ENCODE peak calls at places on chromosomes 4 and X, in nine cellular contexts. Z, C, U, A, X, R, V, S and J are unnamed samples.

GRCh38 chr4:53558061-53558801 is 33.1 kb downstream of the LNX1 start:
- DNase-seq in Z (no peak), C (no peak), U (no peak), A (no peak), X (no peak), R (no peak), V (no peak), S (peak; percentile 6), J (no peak)

GRCh38 chrX:23783569-23784486 is 855 bp downstream of the SAT1 start:
- DNase-seq in Z (no peak), C (peak; percentile 29), U (no peak), A (no peak), X (no peak), R (no peak), V (no peak), S (no peak), J (no peak)

GRCh38 chr4:189202869-189203271 is 737.8 kb upstream of the FRG1 start:
- DNase-seq in Z (no peak), C (no peak), U (no peak), A (no peak), X (no peak), R (no peak), V (no peak), S (no peak), J (no peak)

GRCh38 chrX:45952030-45952429 is 593.2 kb downstream of the ZNF674 start:
- DNase-seq in Z (no peak), C (no peak), U (no peak), A (no peak), X (no peak), R (no peak), V (no peak), S (no peak), J (no peak)

GRCh38 chrX:115690554-115691216 is 129.7 kb downstream of the PLS3 start:
- DNase-seq in Z (peak; percentile 37), C (peak; percentile 36), U (no peak), A (peak; percentile 35), X (peak; percentile 57), R (peak; percentile 70), V (peak; percentile 80), S (peak; percentile 91), J (no peak)

GRCh38 chrX:43940811-43941210 is 32.4 kb downstream of the NDP start:
- DNase-seq in Z (no peak), C (no peak), U (no peak), A (no peak), X (peak; percentile 42), R (no peak), V (no peak), S (no peak), J (no peak)

GRCh38 chr4:1310031-1310795 is 20.5 kb downstream of the MAEA start:
- DNase-seq in Z (no peak), C (no peak), U (no peak), A (no peak), X (no peak), R (no peak), V (no peak), S (no peak), J (no peak)

GRCh38 chr4:81214518-81215218 is 354 bp downstream of the PRKG2 start:
- DNase-seq in Z (no peak), C (no peak), U (no peak), A (peak; percentile 19), X (no peak), R (peak; percentile 29), V (no peak), S (peak; percentile 74), J (no peak)

GRCh38 chr4:53713767-53714166 is 122.5 kb upstream of the LNX1 start:
- DNase-seq in Z (no peak), C (no peak), U (no peak), A (no peak), X (no peak), R (no peak), V (no peak), S (no peak), J (no peak)

GRCh38 chr4:163165217-163166017 is 1.3 kb downstream of the NAF1 start:
- DNase-seq in Z (no peak), C (no peak), U (no peak), A (no peak), X (no peak), R (no peak), V (no peak), S (no peak), J (no peak)

GRCh38 chrX:150269613-150270254 is 93.4 kb upstream of the MAMLD1 start:
- DNase-seq in Z (no peak), C (no peak), U (no peak), A (no peak), X (no peak), R (no peak), V (no peak), S (no peak), J (no peak)

GRCh38 chrX:152905081-152905420 is 7.2 kb downstream of the ZNF185 start:
- DNase-seq in Z (no peak), C (no peak), U (no peak), A (no peak), X (no peak), R (no peak), V (no peak), S (no peak), J (no peak)

GRCh38 chr4:160353548-160353947 is 1250.7 kb downstream of the RAPGEF2 start:
- DNase-seq in Z (no peak), C (no peak), U (no peak), A (no peak), X (no peak), R (no peak), V (no peak), S (no peak), J (no peak)

GRCh38 chrX:150239946-150240642 is 123.0 kb upstream of the MAMLD1 start:
- DNase-seq in Z (no peak), C (no peak), U (no peak), A (no peak), X (no peak), R (no peak), V (no peak), S (no peak), J (no peak)

GRCh38 chr4:83197555-83198235 is 83.2 kb upstream of the PLAC8 start:
- DNase-seq in Z (no peak), C (no peak), U (no peak), A (peak; percentile 80), X (no peak), R (no peak), V (no peak), S (no peak), J (no peak)

GRCh38 chr4:38020386-38020785 is 60.2 kb downstream of the PTTG2 start:
- DNase-seq in Z (no peak), C (no peak), U (no peak), A (no peak), X (no peak), R (no peak), V (no peak), S (no peak), J (no peak)

GRCh38 chr4:141102367-141102766 is 30.9 kb downstream of the RNF150 start:
- DNase-seq in Z (no peak), C (no peak), U (no peak), A (no peak), X (no peak), R (no peak), V (no peak), S (no peak), J (no peak)

GRCh38 chr4:73815145-73815544 is 21.3 kb upstream of the CXCL6 start:
- DNase-seq in Z (no peak), C (no peak), U (no peak), A (no peak), X (no peak), R (no peak), V (no peak), S (no peak), J (no peak)

GRCh38 chrX:131675596-131676194 is 131.8 kb downstream of the OR13H1 start:
- DNase-seq in Z (peak; percentile 7), C (no peak), U (no peak), A (no peak), X (no peak), R (peak; percentile 3), V (no peak), S (peak; percentile 39), J (peak; percentile 7)

GRCh38 chr4:7062816-7063215 is 5.0 kb downstream of the GRPEL1 start:
- DNase-seq in Z (no peak), C (no peak), U (no peak), A (no peak), X (no peak), R (no peak), V (no peak), S (no peak), J (no peak)
- H3K27ac ChIP-seq in Z (no peak overlapping the region), C (no peak overlapping the region), U (no peak overlapping the region), A (no peak overlapping the region), X (no peak overlapping the region), R (no peak overlapping the region), V (no peak overlapping the region), S (no peak overlapping the region), J (no peak overlapping the region)

GRCh38 chr4:13599159-13599558 is 28.4 kb downstream of the BOD1L1 start:
- DNase-seq in Z (no peak), C (no peak), U (no peak), A (no peak), X (no peak), R (no peak), V (no peak), S (peak; percentile 20), J (peak; percentile 13)
- H3K36me3 ChIP-seq in Z (peaks cover 21% of the 10 kb centered on the region), C (peaks cover 61% of the 10 kb centered on the region), U (peaks cover 31% of the 10 kb centered on the region), A (no peaks in the 10 kb centered on the region), X (peaks cover 24% of the 10 kb centered on the region), R (peaks cover 100% of the 10 kb centered on the region), V (peaks cover 8% of the 10 kb centered on the region), S (no peaks in the 10 kb centered on the region), J (peaks cover 16% of the 10 kb centered on the region)

GRCh38 chr4:2583517-2583916 is 47.1 kb downstream of the FAM193A start:
- DNase-seq in Z (no peak), C (no peak), U (no peak), A (no peak), X (no peak), R (no peak), V (no peak), S (no peak), J (no peak)

GRCh38 chr4:2578106-2578505 is 41.7 kb downstream of the FAM193A start:
- DNase-seq in Z (no peak), C (no peak), U (no peak), A (no peak), X (no peak), R (no peak), V (no peak), S (no peak), J (no peak)

GRCh38 chr4:2583092-2583491 is 46.6 kb downstream of the FAM193A start:
- DNase-seq in Z (no peak), C (no peak), U (no peak), A (no peak), X (no peak), R (no peak), V (no peak), S (no peak), J (no peak)

GRCh38 chr4:2576290-2576689 is 39.8 kb downstream of the FAM193A start:
- DNase-seq in Z (no peak), C (no peak), U (no peak), A (no peak), X (no peak), R (no peak), V (no peak), S (no peak), J (no peak)

GRCh38 chr4:2579910-2580309 is 43.5 kb downstream of the FAM193A start:
- DNase-seq in Z (no peak), C (no peak), U (no peak), A (no peak), X (no peak), R (no peak), V (no peak), S (no peak), J (no peak)
- H3K27ac ChIP-seq in Z (no peak overlapping the region), C (no peak overlapping the region), U (no peak overlapping the region), A (no peak overlapping the region), X (no peak overlapping the region), R (no peak overlapping the region), V (no peak overlapping the region), S (no peak overlapping the region), J (no peak overlapping the region)

GRCh38 chr4:186650401-186651180 is 73.1 kb downstream of the FAT1 start:
- DNase-seq in Z (no peak), C (no peak), U (no peak), A (no peak), X (no peak), R (no peak), V (no peak), S (no peak), J (no peak)
- H3K36me3 ChIP-seq in Z (peaks cover 57% of the 10 kb centered on the region), C (no peaks in the 10 kb centered on the region), U (no peaks in the 10 kb centered on the region), A (no peaks in the 10 kb centered on the region), X (peaks cover 78% of the 10 kb centered on the region), R (peaks cover 71% of the 10 kb centered on the region), V (no peaks in the 10 kb centered on the region), S (no peaks in the 10 kb centered on the region), J (peaks cover 2% of the 10 kb centered on the region)